ENCODE peak calls at places on chromosomes 11 and 22, in eight cellular contexts. A is left ventricle myocardium inferior, Y is SJSA1, F is IMR-90, U is K562, M is H9, K is lower lobe of right lung, Q is PC-3. Z is an unnamed sample. For H3K9me3, the result is how much of the 10 kb centered on the place peaks cover.

GRCh38 chr11:72114570-72114969 is 2.1 kb upstream of the ANAPC15 start:
- DNase-seq in U (no peak), A (no peak), K (no peak), Y (no peak), F (peak), Q (no peak), M (no peak), Z (no peak)

GRCh38 chr22:29520851-29521250 is 32.7 kb downstream of the THOC5 start:
- DNase-seq in Y (no peak), U (peak), A (no peak), Q (peak), F (peak), K (no peak), M (no peak), Z (no peak)

GRCh38 chr11:35598254-35599125 is 19.8 kb upstream of the FJX1 start:
- DNase-seq in M (no peak), U (no peak), Q (peak), K (no peak), A (no peak), Y (no peak), F (peak), Z (no peak)

GRCh38 chr11:43699879-43700278 is 19.3 kb downstream of the HSD17B12 start:
- DNase-seq in F (no peak), K (no peak), Y (no peak), A (no peak), U (peak), M (no peak), Q (no peak), Z (peak)

GRCh38 chr11:76897233-76897632 is 36.5 kb downstream of the ACER3 start:
- DNase-seq in Y (no peak), Q (no peak), U (no peak), M (no peak), F (no peak), A (no peak), K (no peak), Z (no peak)

GRCh38 chr11:65817815-65818680 is 15.7 kb upstream of the SNX32 start:
- DNase-seq in U (peak), Q (peak), Y (peak), M (peak), K (peak), F (peak), A (peak), Z (peak)

GRCh38 chr11:79466411-79466810 is 25.6 kb upstream of the TENM4 start:
- DNase-seq in Y (no peak), F (peak), Q (peak), K (no peak), M (no peak), A (no peak), U (no peak), Z (no peak)

GRCh38 chr22:43883012-43883661 is 8.7 kb downstream of the PNPLA5 start:
- DNase-seq in K (no peak), Y (peak), Q (peak), M (peak), F (peak), A (no peak), U (peak), Z (peak)

GRCh38 chr22:19658967-19659804 is 55.1 kb upstream of the SEPTIN5 start:
- DNase-seq in A (no peak), F (no peak), U (peak), K (no peak), Q (no peak), M (no peak), Y (no peak), Z (no peak)

GRCh38 chr11:9330387-9331384 is 16.3 kb upstream of the TMEM41B start:
- DNase-seq in F (peak), A (no peak), M (no peak), Q (peak), K (peak), U (no peak), Y (no peak), Z (no peak)

GRCh38 chr11:12581923-12582322 is 92.3 kb upstream of the TEAD1 start:
- DNase-seq in K (peak), A (no peak), Y (peak), Q (peak), U (peak), F (peak), M (no peak), Z (peak)

GRCh38 chr22:49243965-49244364 is 583.7 kb downstream of the BRD1 start:
- DNase-seq in K (no peak), U (no peak), Q (no peak), F (no peak), M (peak), A (no peak), Y (no peak), Z (no peak)

GRCh38 chr11:76234704-76235232 is 28.5 kb upstream of the WNT11 start:
- DNase-seq in Y (no peak), A (peak), U (no peak), Q (no peak), F (no peak), K (peak), M (no peak), Z (no peak)

GRCh38 chr11:8263109-8263768 is 439 bp downstream of the LMO1 start:
- DNase-seq in M (peak), Q (no peak), A (no peak), F (no peak), U (no peak), Y (peak), K (no peak), Z (peak)

GRCh38 chr22:40057652-40058051 is 62.9 kb downstream of the FAM83F start:
- DNase-seq in M (no peak), F (no peak), U (no peak), Y (no peak), A (no peak), K (no peak), Q (no peak), Z (no peak)

GRCh38 chr22:48456449-48456848 is 1371.2 kb downstream of the BRD1 start:
- DNase-seq in Y (peak), Q (no peak), K (peak), F (no peak), M (no peak), U (no peak), A (no peak), Z (no peak)

GRCh38 chr22:33361581-33361980 is 303.4 kb upstream of the SYN3 start:
- DNase-seq in K (no peak), M (no peak), F (peak), A (no peak), U (no peak), Q (no peak), Y (no peak), Z (no peak)

GRCh38 chr11:67665537-67666302 is 8.7 kb downstream of the ALDH3B2 start:
- DNase-seq in A (no peak), Y (peak), U (peak), K (no peak), F (no peak), M (no peak), Q (peak), Z (no peak)

GRCh38 chr11:102705626-102706025 is at the start of gene MMP27:
- DNase-seq in Y (no peak), K (no peak), A (no peak), Q (no peak), F (no peak), M (no peak), U (no peak), Z (no peak)

GRCh38 chr22:50641696-50642607 is 14.0 kb upstream of the ARSA start:
- DNase-seq in K (peak), U (peak), F (peak), M (peak), Q (no peak), Y (no peak), A (no peak), Z (no peak)

GRCh38 chr11:72807021-72807693 is 7.1 kb upstream of the ATG16L2 start:
- DNase-seq in A (no peak), K (no peak), Q (peak), Y (no peak), M (no peak), F (peak), U (no peak), Z (no peak)

GRCh38 chr22:39522567-39523300 is 2.4 kb downstream of the ATF4 start:
- DNase-seq in A (no peak), M (no peak), K (peak), U (no peak), Q (peak), F (peak), Y (no peak), Z (peak)

GRCh38 chr22:36871669-36872081 is 10.9 kb downstream of the NCF4 start:
- DNase-seq in M (peak), Y (no peak), U (no peak), K (no peak), F (no peak), A (no peak), Q (peak), Z (no peak)

DNA sequence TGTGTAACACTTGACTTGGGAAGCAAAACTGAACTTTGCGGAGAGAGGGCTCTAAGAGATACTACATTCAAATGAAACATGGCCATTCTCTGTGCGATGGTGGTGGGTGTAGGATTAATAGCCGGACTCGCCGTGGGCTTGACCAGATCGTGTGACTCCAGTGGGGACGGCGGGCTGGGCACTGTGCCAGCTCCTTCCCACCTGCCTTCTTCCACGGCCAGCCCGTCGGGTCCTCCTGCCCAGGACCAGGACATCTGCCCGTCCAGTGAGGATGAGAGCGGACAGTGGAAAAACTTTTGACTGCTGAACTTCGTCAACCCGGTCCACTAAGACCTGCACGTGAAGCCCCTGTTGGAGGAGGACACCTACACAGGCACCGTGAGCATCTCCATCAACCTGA is 137.4 kb downstream of the OR4C45 start:
- DNase-seq in K (no peak), M (no peak), Y (no peak), U (no peak), Q (no peak), F (no peak), A (no peak), Z (no peak)
- H3K9me3 ChIP-seq in K (under half), M (half or more), Y (under half), U (under half), Q (under half), F (under half), A (under half), Z (under half)

DNA sequence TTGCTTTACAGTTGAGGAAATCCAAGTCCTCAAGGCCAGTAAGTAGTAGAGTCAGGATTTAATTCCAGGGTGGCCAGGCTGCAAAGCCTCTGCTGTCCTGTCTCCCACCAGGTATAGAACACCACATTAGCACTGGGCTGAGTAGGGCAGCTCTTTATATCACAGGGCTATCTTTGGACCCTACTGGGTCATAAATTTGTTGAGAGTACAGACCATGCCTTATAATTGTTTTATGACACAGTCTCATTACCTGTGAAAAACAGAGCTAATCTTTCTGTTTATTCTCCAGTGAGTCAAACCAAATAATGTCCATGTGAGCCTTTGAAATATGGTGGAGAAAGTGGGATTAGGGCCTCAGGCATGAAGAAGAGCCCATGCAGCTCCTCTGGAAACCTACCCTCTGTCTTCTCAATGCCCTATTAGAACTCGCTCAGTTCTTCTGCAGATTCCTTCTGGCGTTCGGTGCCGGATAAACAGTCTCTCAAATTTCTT is 49.6 kb upstream of the KIRREL3 start:
- DNase-seq in Q (no peak), M (no peak), Y (no peak), F (no peak), U (no peak), A (no peak), K (no peak), Z (no peak)
- H3K9me3 ChIP-seq in Q (under half), M (under half), Y (under half), F (under half), U (under half), A (under half), K (under half), Z (under half)

GRCh38 chr22:22888509-22889353 is 1.1 kb downstream of the IGLL5 start:
- DNase-seq in U (peak), K (no peak), F (no peak), Q (no peak), Y (peak), M (no peak), A (no peak), Z (no peak)

GRCh38 chr22:22887621-22888503 is at the start of gene IGLL5:
- DNase-seq in A (no peak), U (no peak), M (no peak), F (no peak), K (no peak), Q (no peak), Y (peak), Z (no peak)

GRCh38 chr22:22884888-22885840 is 2.5 kb upstream of the IGLL5 start:
- DNase-seq in A (no peak), Q (no peak), U (no peak), Y (peak), M (peak), F (no peak), K (no peak), Z (peak)

GRCh38 chr22:22884010-22884887 is 3.4 kb upstream of the IGLL5 start:
- DNase-seq in M (peak), U (peak), F (peak), Q (peak), A (peak), Y (peak), K (no peak), Z (peak)

GRCh38 chr22:22886546-22886945 is 1.1 kb upstream of the IGLL5 start:
- DNase-seq in A (no peak), Q (no peak), K (no peak), U (no peak), M (peak), F (no peak), Y (peak), Z (no peak)
- H3K9me3 ChIP-seq in A (under half), Q (under half), K (under half), U (under half), M (under half), F (under half), Y (under half), Z (under half)

DNA sequence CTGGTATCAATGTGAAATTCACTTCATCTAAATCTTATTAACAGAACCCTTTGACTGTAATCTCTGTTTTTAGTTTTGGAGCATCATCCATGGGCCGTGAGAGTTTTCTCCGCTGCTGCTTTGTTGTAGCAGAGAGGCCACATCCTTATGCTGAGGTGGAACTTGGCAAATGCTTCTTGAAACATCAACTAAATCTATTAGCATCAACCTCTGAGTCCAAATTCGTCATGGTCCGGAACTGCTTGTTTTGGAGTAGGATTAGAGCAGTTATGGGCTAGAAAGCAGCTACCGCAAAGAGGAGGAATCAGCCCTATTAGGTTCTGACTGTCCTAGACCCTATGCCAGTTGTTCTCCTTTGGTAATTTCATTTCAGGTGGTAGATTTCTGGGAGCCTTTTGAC is 117.7 kb downstream of the PGR start:
- DNase-seq in F (no peak), Y (no peak), K (no peak), A (no peak), Q (no peak), M (no peak), U (no peak), Z (peak)
- H3K9me3 ChIP-seq in F (under half), Y (under half), K (under half), A (under half), Q (under half), M (under half), U (under half), Z (under half)

Z was measured in SJCRH30.